ENCODE peak calls at places on chromosomes 7 and 10, in five cellular contexts. W is Karpas-422, G is adipocyte, F is fibroblast of pulmonary artery, A is astrocyte. P is an unnamed sample.

GRCh38 chr7:77913977-77914607 is 115.5 kb downstream of the PHTF2 start:
- DNase-seq in W (no peak), G (peak), F (peak), A (peak), P (no peak)

GRCh38 chr7:155962968-155963300 is 150.7 kb upstream of the SHH start:
- DNase-seq in W (no peak), G (no peak), F (no peak), A (no peak), P (no peak)

GRCh38 chr10:66564341-66564740 is 361.5 kb upstream of the LRRTM3 start:
- DNase-seq in W (no peak), G (no peak), F (no peak), A (no peak), P (no peak)

GRCh38 chr7:36295090-36295489 is 94.6 kb upstream of the ANLN start:
- DNase-seq in W (no peak), G (no peak), F (no peak), A (no peak), P (no peak)

GRCh38 chr10:78408671-78409472 is 375.2 kb downstream of the RPS24 start:
- DNase-seq in W (no peak), G (peak), F (peak), A (peak), P (no peak)

GRCh38 chr7:29371472-29371871 is 176.9 kb downstream of the CHN2 start:
- DNase-seq in W (no peak), G (no peak), F (no peak), A (no peak), P (no peak)

GRCh38 chr10:106043833-106044232 is 1120.7 kb downstream of the SORCS1 start:
- DNase-seq in W (no peak), G (no peak), F (peak), A (peak), P (peak)

GRCh38 chr10:51257511-51258248 is 183.4 kb downstream of the PRKG1 start:
- DNase-seq in W (no peak), G (no peak), F (peak), A (peak), P (no peak)

GRCh38 chr7:98202367-98203195 is 8.7 kb upstream of the BHLHA15 start:
- DNase-seq in W (peak), G (no peak), F (no peak), A (no peak), P (no peak)

GRCh38 chr7:139730746-139731612 is 46.8 kb downstream of the HIPK2 start:
- DNase-seq in W (no peak), G (no peak), F (peak), A (peak), P (peak)

GRCh38 chr7:75850222-75850621 is 28.6 kb upstream of the RHBDD2 start:
- DNase-seq in W (no peak), G (no peak), F (no peak), A (no peak), P (no peak)

GRCh38 chr10:104403625-104404024 is 50.0 kb downstream of the CFAP58 start:
- DNase-seq in W (no peak), G (no peak), F (no peak), A (no peak), P (no peak)

GRCh38 chr7:149723082-149723767 is 50.2 kb downstream of the ZNF467 start:
- DNase-seq in W (no peak), G (no peak), F (no peak), A (no peak), P (no peak)

GRCh38 chr7:5294169-5294987 is 11.6 kb downstream of the SLC29A4 start:
- DNase-seq in W (no peak), G (no peak), F (no peak), A (no peak), P (no peak)

GRCh38 chr10:76036410-76036940 is 605.1 kb downstream of the LRMDA start:
- DNase-seq in W (peak), G (peak), F (peak), A (peak), P (peak)

GRCh38 chr7:105638942-105639495 is 57.7 kb upstream of the EFCAB10 start:
- DNase-seq in W (no peak), G (no peak), F (no peak), A (no peak), P (no peak)

GRCh38 chr7:44488955-44489354 is 1.5 kb downstream of the NUDCD3 start:
- DNase-seq in W (no peak), G (no peak), F (no peak), A (no peak), P (no peak)
- H3K4me3 ChIP-seq in W (peak), G (peak), F (peak), A (peak), P (peak)

GRCh38 chr10:131900350-131901152 is at the start of gene PPP2R2D:
- DNase-seq in W (peak), G (peak), F (peak), A (peak), P (peak)

GRCh38 chr10:131899695-131900349 is 986 bp upstream of the PPP2R2D start:
- DNase-seq in W (peak), G (peak), F (no peak), A (no peak), P (no peak)

GRCh38 chr10:131902691-131903090 is 1.9 kb downstream of the PPP2R2D start:
- DNase-seq in W (no peak), G (no peak), F (no peak), A (no peak), P (no peak)

GRCh38 chr10:131901181-131901829 is 497 bp downstream of the PPP2R2D start:
- DNase-seq in W (peak), G (peak), F (peak), A (no peak), P (peak)

DNA sequence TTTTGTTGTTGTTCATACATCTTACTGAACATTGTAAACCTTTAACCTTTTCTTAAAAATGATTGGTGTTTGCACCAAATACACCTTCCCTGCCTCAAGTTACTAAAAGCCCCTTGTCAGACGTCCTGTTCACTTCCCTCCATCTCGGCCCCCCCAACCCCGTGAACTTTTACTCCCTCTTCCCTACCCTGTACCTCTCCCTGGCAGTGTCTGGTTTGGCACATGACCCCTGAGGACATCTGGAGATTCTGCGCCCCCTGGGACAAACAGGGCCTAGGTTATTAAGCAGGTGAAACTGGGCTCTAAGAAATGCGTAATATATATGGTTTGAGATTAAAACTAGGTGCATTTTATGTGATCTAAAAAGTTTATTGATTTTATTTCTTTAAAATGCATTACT is 1.4 kb downstream of the PPP2R2D start:
- DNase-seq in W (no peak), G (peak), F (no peak), A (no peak), P (no peak)
- H3K4me3 ChIP-seq in W (peak), G (peak), F (peak), A (peak), P (peak)

GRCh38 chr7:87530126-87530525 is 54.6 kb upstream of the ABCB4 start:
- DNase-seq in W (no peak), G (no peak), F (no peak), A (no peak), P (no peak)
- H3K4me3 ChIP-seq in W (no peak), G (no peak), F (no peak), A (no peak), P (no peak)

DNA sequence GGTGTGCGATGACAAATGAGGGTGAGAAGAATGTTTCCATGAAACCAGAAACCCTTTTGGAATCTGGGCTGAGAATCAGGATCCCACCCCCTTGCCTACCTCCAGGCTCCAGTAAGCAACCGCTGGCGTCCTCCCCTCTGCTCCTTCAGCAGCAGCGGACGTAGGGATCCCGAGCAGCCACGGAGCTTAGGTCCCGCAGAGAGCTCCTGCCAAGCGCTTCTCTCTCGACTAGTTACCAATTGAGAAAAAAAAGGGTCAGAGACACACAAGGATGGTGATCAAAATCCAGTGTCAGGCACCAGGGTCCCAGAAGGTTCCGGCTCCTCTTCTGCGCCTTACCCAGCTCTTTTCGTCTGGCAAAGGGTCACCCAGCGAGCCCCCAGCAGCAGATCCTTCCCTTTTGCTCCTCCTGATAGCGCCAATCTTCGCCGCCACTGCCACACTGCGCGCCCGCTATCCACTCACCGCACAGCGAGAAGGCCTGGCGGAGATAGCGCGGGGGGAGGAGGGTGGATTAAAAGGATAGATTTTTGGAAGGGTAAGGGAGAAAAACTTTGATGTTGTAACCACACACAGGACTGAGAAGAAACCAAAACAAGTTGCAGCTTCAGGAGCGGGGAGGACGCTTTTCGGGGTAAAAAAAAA is 733.4 kb downstream of the ZWINT start:
- DNase-seq in W (no peak), G (no peak), F (no peak), A (no peak), P (no peak)
- H3K4me3 ChIP-seq in W (no peak), G (peak), F (no peak), A (peak), P (no peak)

GRCh38 chr10:18650618-18651017 is 769 bp downstream of the NSUN6 start:
- DNase-seq in W (peak), G (no peak), F (no peak), A (no peak), P (no peak)
- H3K4me3 ChIP-seq in W (peak), G (peak), F (peak), A (peak), P (peak)

DNA sequence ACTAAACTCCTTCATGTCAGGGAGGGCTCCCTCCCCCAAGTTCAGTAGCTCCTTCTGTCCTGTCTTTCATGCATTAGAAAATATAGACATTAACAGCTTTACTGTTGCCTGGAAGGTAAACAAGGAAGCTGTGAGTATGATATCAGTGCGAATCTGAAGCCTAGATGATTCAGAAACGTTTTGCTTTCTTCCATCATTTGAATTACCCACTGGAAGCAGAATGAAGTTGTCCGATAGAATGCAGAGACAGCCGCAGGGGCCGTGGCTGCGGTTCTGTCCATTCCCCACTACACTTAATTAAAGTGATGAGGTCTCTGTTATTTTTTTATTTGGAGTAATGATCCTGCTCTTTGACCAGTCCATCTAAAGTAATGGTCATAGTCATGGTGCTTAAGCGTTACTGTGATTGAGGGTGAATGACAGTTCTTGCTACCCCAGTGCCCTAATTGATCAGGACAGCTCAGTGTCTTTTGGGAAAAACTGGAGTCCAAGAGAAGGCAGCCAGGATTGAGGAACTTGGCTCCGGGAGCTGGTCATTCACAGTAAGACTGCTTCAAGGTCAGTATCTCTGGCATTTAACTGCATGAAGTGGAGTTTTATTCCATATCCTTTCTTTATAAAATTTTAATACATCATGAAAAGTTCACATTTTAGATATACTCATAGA is 69.9 kb downstream of the PTPRE start:
- DNase-seq in W (no peak), G (no peak), F (no peak), A (peak), P (peak)
- H3K4me3 ChIP-seq in W (no peak), G (peak), F (no peak), A (no peak), P (no peak)

P was measured in fibroblast of villous mesenchyme.